ENCODE peak calls at places on chromosomes 7 and 10, in ten cellular contexts. G is tibial artery, I is pancreas, X is ascending aorta, E is aorta, N is IMR-90, T is mammary epithelial cell, V is colonic mucosa, Z is Panc1, U is psoas muscle. F is an unnamed sample. For H3K4me1, the result is how much of the 10 kb centered on the place peaks cover.

GRCh38 chr10:13977861-13978843 is 352.6 kb downstream of the FRMD4A start:
- DNase-seq in E (no peak), N (peak), I (no peak), V (no peak), X (no peak), G (no peak), U (no peak), Z (no peak), T (peak), F (no peak)

GRCh38 chr10:132722391-132722790 is 63.6 kb downstream of the NKX6-2 start:
- DNase-seq in I (no peak), U (no peak), V (no peak), N (no peak), T (no peak), E (no peak), G (no peak), Z (no peak), X (no peak), F (no peak)

GRCh38 chr7:118195837-118196474 is 12.0 kb downstream of the LSM8 start:
- DNase-seq in U (no peak), E (no peak), Z (no peak), T (peak), G (no peak), X (no peak), N (peak), V (peak), I (peak), F (no peak)

GRCh38 chr7:38699481-38699880 is 68.3 kb upstream of the AMPH start:
- DNase-seq in U (no peak), X (no peak), I (no peak), V (no peak), T (no peak), E (no peak), G (no peak), N (peak), Z (no peak), F (no peak)

GRCh38 chr10:103693070-103693811 is 162.1 kb downstream of the SH3PXD2A start:
- DNase-seq in N (no peak), U (peak), V (peak), X (no peak), G (no peak), Z (no peak), E (no peak), T (no peak), I (no peak), F (no peak)

GRCh38 chr10:103859161-103860141 is 4.1 kb upstream of the SH3PXD2A start:
- DNase-seq in E (no peak), I (peak), Z (peak), V (peak), X (no peak), U (no peak), T (peak), G (peak), N (peak), F (no peak)

GRCh38 chr7:8261711-8262695 is at the start of gene ICA1:
- DNase-seq in U (peak), V (peak), X (peak), N (no peak), Z (no peak), G (peak), I (peak), E (peak), T (peak), F (peak)

GRCh38 chr10:117165557-117166419 is 27.7 kb upstream of the VAX1 start:
- DNase-seq in U (peak), I (peak), Z (no peak), N (peak), E (peak), X (no peak), T (peak), G (peak), V (no peak), F (peak)

GRCh38 chr7:128115821-128116723 is 84.8 kb upstream of the LRRC4 start:
- DNase-seq in G (peak), V (peak), Z (no peak), X (peak), N (no peak), T (no peak), U (no peak), E (no peak), I (no peak), F (no peak)

GRCh38 chr10:17682236-17682946 is 38.4 kb downstream of the STAM start:
- DNase-seq in V (no peak), U (no peak), I (no peak), Z (no peak), X (no peak), N (no peak), T (no peak), E (no peak), G (no peak), F (no peak)

GRCh38 chr10:59372543-59372942 is 10.2 kb upstream of the FAM13C start:
- DNase-seq in V (no peak), X (no peak), G (no peak), Z (no peak), E (no peak), T (no peak), N (peak), I (no peak), U (no peak), F (no peak)

GRCh38 chr10:31947144-31947926 is 18.7 kb upstream of the ARHGAP12 start:
- DNase-seq in I (no peak), E (no peak), N (peak), U (no peak), Z (no peak), V (peak), X (no peak), T (peak), G (no peak), F (no peak)

GRCh38 chr10:5970527-5970926 is 6.8 kb downstream of the IL15RA start:
- DNase-seq in I (no peak), Z (no peak), V (peak), E (no peak), X (no peak), N (no peak), U (no peak), G (no peak), T (no peak), F (no peak)

GRCh38 chr7:159154243-159154642 is 9.6 kb upstream of the VIPR2 start:
- DNase-seq in G (no peak), N (no peak), I (no peak), Z (no peak), U (no peak), T (no peak), V (no peak), E (no peak), X (no peak), F (no peak)

GRCh38 chr7:670501-671390 is 55.8 kb upstream of the DNAAF5 start:
- DNase-seq in T (no peak), G (no peak), Z (no peak), I (no peak), V (no peak), X (no peak), N (no peak), U (no peak), E (peak), F (no peak)

GRCh38 chr10:30422981-30423654 is 10.9 kb upstream of the MAP3K8 start:
- DNase-seq in I (no peak), E (no peak), G (peak), X (peak), Z (no peak), V (peak), N (peak), T (peak), U (peak), F (peak)

GRCh38 chr7:106623846-106624245 is 37.1 kb downstream of the CCDC71L start:
- DNase-seq in X (no peak), N (peak), T (peak), I (no peak), G (no peak), V (no peak), U (no peak), Z (peak), E (no peak), F (no peak)

GRCh38 chr10:46301056-46301645 is 14.4 kb downstream of the ANTXRL start:
- DNase-seq in E (no peak), X (peak), V (no peak), I (no peak), N (no peak), Z (no peak), U (no peak), T (no peak), G (peak), F (no peak)

GRCh38 chr7:149140784-149141183 is 6.5 kb upstream of the ZNF398 start:
- DNase-seq in T (no peak), Z (no peak), E (no peak), U (no peak), I (no peak), X (no peak), G (no peak), V (no peak), N (peak), F (no peak)

GRCh38 chr10:102517553-102517952 is 13.8 kb downstream of the SUFU start:
- DNase-seq in X (no peak), G (peak), Z (no peak), T (no peak), V (no peak), U (no peak), E (no peak), N (peak), I (no peak), F (no peak)

GRCh38 chr10:116163308-116163707 is 109.7 kb downstream of the GFRA1 start:
- DNase-seq in N (no peak), V (no peak), T (no peak), E (no peak), X (no peak), Z (no peak), I (no peak), U (no peak), G (no peak), F (no peak)
- H3K4me1 ChIP-seq in N (under half), V (under half), T (under half), E (under half), X (under half), Z (under half), I (under half), U (under half), G (under half), F (under half)

GRCh38 chr10:130559213-130559944 is 423.2 kb downstream of the GLRX3 start:
- DNase-seq in U (no peak), T (no peak), G (no peak), V (no peak), X (no peak), E (no peak), N (no peak), Z (no peak), I (no peak), F (peak)

GRCh38 chr10:130554701-130555410 is 418.7 kb downstream of the GLRX3 start:
- DNase-seq in N (no peak), I (no peak), V (no peak), U (no peak), X (no peak), T (no peak), G (no peak), Z (no peak), E (no peak), F (peak)

GRCh38 chr10:130558778-130559177 is 422.6 kb downstream of the GLRX3 start:
- DNase-seq in U (no peak), T (no peak), X (no peak), E (no peak), V (no peak), N (no peak), Z (no peak), I (no peak), G (no peak), F (no peak)

GRCh38 chr10:130555411-130555750 is 419.2 kb downstream of the GLRX3 start:
- DNase-seq in E (no peak), I (no peak), G (no peak), Z (no peak), T (no peak), U (no peak), N (no peak), V (no peak), X (no peak), F (no peak)

DNA sequence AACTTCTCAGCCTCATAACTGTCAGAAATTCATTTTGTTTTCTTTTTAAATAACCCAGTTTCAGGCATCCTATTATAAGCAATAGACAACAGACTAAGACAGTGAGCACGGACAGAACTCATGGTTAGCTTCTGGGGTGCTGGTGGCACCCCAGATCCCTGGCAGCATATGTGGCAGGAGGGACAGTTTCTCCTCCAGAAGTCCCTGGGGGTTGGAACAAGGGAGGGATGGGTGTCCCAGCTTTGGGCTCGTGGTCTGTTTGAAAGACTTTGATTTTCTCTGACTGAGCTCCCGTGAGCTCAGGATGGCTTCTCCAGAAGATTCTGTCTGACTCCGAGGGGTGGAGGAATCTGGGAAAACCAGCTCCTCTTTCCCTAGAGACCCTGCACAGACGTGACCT is 421.0 kb downstream of the GLRX3 start:
- DNase-seq in T (no peak), V (no peak), I (no peak), E (no peak), U (no peak), X (no peak), Z (no peak), N (no peak), G (no peak), F (no peak)
- H3K4me1 ChIP-seq in T (under half), V (under half), I (under half), E (under half), U (under half), X (under half), Z (under half), N (under half), G (under half), F (under half)

GRCh38 chr10:113132651-113133088 is 182.6 kb downstream of the TCF7L2 start:
- DNase-seq in U (no peak), E (no peak), I (peak), T (no peak), G (no peak), N (peak), V (no peak), Z (no peak), X (no peak), F (no peak)
- H3K4me1 ChIP-seq in U (under half), E (under half), I (under half), T (under half), G (under half), N (under half), V (under half), Z (under half), X (under half), F (under half)

DNA sequence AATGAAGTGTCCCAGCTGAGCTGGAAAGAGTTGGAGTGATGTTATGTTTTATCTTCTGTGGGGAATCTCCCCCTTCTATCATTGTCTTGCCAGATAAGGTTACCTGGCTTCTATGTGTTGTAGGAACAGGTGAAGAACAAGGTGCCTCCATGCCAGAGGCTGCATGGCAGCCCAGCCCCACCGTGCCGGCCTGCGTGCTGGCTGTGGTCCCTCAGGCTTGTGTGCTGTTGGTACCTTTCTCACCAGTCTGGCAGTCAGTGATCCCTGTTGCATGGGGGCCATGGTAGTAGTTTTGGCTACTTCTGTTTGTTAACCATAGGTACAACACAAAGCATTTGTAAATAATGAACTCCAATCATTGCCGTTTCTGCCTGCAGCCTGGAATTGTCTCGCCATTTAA is 37.9 kb downstream of the CCM2 start:
- DNase-seq in Z (no peak), N (no peak), I (no peak), E (peak), G (peak), X (no peak), U (no peak), T (no peak), V (no peak), F (no peak)
- H3K4me1 ChIP-seq in Z (under half), N (under half), I (under half), E (under half), G (under half), X (under half), U (under half), T (under half), V (under half), F (under half)

DNA sequence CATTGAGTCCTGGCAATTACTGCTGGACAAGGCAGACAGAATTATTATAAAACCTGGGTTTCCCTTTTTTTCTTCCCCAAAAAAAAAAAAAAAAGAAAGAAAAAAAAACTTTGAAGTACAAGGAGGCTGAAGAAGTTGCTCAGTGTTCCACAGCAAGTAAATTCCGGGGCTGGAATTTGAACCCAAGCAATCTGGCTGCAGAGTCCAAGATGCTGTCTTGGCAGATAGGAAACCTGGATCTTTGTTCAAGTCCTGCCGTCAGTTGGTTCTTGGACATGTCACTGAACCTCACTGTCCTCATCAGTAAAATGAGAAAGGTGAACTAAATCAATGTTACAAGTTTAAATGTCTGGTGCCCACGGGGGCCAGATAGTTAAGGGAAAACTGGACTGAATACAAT is 35.3 kb downstream of the ARID5B start:
- DNase-seq in U (no peak), X (no peak), G (no peak), I (no peak), N (no peak), E (no peak), Z (no peak), T (no peak), V (peak), F (no peak)
- H3K4me1 ChIP-seq in U (under half), X (under half), G (under half), I (under half), N (under half), E (under half), Z (half or more), T (under half), V (under half), F (under half)

DNA sequence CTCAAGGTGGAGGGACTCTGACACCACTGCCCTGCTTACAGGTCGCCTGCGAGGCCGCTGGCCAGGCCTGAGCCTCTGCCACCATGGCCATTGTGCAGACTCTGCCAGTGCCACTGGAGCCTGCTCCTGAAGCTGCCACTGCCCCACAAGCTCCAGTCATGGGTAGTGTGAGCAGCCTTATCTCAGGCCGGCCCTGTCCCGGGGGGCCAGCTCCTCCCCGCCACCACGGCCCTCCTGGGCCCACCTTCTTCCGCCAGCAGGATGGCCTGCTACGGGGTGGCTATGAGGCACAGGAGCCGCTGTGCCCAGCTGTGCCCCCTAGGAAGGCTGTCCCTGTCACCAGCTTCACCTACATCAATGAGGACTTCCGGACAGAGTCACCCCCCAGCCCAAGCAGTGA is 2.8 kb downstream of the LZTS2 start:
- DNase-seq in G (no peak), E (no peak), Z (no peak), U (no peak), V (no peak), N (no peak), T (no peak), I (no peak), X (no peak), F (no peak)
- H3K4me1 ChIP-seq in G (under half), E (under half), Z (under half), U (under half), V (under half), N (under half), T (under half), I (under half), X (under half), F (under half)

DNA sequence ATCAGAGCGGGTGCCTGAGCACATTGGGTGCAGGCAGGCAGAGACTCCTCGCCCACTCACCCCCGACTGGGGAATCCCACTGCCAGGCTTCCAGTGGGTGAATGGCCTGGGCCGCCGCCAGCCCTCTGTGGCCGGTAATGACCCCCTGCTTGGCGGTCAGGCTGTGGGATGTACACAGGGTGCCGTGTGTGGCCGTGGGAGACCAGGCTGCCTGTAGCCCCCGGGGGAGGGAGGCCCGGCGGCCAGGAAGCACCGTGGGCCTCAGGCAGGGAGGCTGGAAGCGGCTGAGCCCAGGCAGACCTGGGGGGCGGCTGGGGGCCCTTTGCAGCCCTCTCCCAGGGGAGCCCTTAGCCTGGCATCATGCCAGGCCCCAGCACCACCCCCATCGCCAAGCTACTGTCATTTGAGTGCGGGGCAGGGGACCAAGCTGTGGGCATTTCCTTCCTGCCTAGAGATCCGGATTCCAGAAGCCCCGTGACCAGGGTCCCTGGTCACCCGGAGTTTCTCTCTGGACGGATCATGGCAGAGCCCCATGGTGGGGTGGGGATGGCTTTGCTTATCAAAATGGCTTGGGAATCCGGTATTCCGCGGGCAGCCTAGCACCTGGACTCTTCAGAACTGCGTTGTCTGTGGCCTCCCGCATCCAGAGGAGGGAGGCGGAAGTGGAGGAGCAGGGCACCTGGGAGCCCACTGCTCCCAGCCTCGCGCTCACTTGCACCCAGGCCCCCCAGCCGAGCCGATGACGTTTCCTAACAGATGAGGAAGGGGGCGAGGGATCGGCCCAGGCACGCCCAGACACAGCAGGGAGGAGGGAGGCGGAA is 1.1 kb downstream of the TTYH3 start:
- DNase-seq in X (peak), N (peak), G (peak), V (peak), E (peak), Z (no peak), I (peak), T (peak), U (peak), F (peak)
- H3K4me1 ChIP-seq in X (under half), N (under half), G (under half), V (under half), E (under half), Z (under half), I (under half), T (under half), U (under half), F (under half)

GRCh38 chr7:123594813-123595241 is 6.8 kb upstream of the ASB15 start:
- DNase-seq in E (no peak), G (no peak), U (no peak), I (no peak), N (no peak), X (no peak), Z (no peak), T (no peak), V (peak), F (no peak)
- H3K4me1 ChIP-seq in E (under half), G (under half), U (under half), I (under half), N (under half), X (under half), Z (under half), T (under half), V (under half), F (under half)

DNA sequence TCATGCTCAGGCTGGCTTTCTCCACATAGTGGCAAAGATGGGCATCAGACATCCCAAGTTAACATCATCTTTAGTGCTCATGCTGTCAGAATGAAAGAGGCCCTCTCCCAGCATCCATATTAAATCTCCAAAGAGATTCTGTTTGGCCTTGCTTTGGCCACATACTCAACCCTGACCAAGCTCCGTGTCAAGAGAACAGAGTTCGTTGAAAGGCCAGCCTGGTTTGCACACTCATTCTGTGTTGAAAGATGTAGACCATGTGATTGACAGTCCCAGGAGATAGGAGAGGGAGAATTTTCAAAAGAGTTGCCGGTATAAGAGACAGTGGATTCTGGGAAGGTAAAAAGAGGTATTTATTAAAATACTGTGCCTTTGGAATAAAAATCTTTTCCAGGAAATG is 19.7 kb downstream of the MET start:
- DNase-seq in G (no peak), I (no peak), N (no peak), T (no peak), U (no peak), Z (no peak), E (no peak), X (no peak), V (no peak), F (no peak)
- H3K4me1 ChIP-seq in G (under half), I (under half), N (under half), T (half or more), U (half or more), Z (half or more), E (under half), X (under half), V (under half), F (under half)